ENCODE peak calls at places on chromosomes 13 and 19, in five cellular contexts. R is H1, G is esophagus squamous epithelium, D is A673, C is K562. K is an unnamed sample.

GRCh38 chr13:92967923-92968322 is 258.7 kb upstream of the GPC6 start:
- DNase-seq in R (no peak), G (no peak), D (peak; percentile 42), C (no peak), K (no peak)

GRCh38 chr19:5953680-5954213 is 24.2 kb downstream of the RANBP3 start:
- DNase-seq in R (no peak), G (no peak), D (peak; percentile 21), C (peak; percentile 49), K (no peak)

GRCh38 chr13:113170503-113170902 is 12.1 kb downstream of the PROZ start:
- DNase-seq in R (no peak), G (no peak), D (no peak), C (no peak), K (no peak)

GRCh38 chr19:31385744-31386143 is 36.5 kb upstream of the TSHZ3 start:
- DNase-seq in R (no peak), G (no peak), D (no peak), C (no peak), K (no peak)

GRCh38 chr13:49838989-49839388 is 46.5 kb upstream of the KPNA3 start:
- DNase-seq in R (no peak), G (no peak), D (no peak), C (peak; percentile 38), K (no peak)

GRCh38 chr13:57311009-57311586 is 144.1 kb downstream of the PRR20E start:
- DNase-seq in R (peak; percentile 10), G (no peak), D (no peak), C (no peak), K (no peak)

GRCh38 chr19:3055741-3056453 is 6.4 kb downstream of the TLE5 start:
- DNase-seq in R (no peak), G (no peak), D (no peak), C (no peak), K (no peak)

GRCh38 chr19:13120817-13121216 is 2.8 kb downstream of the NACC1 start:
- DNase-seq in R (no peak), G (no peak), D (peak; percentile 92), C (no peak), K (no peak)

GRCh38 chr19:11137542-11138384 is 17.8 kb downstream of the SPC24 start:
- DNase-seq in R (no peak), G (no peak), D (peak; percentile 98), C (peak; percentile 89), K (peak; percentile 54)

GRCh38 chr13:108609353-108609752 is 20.1 kb upstream of the MYO16 start:
- DNase-seq in R (no peak), G (no peak), D (peak; percentile 41), C (peak; percentile 18), K (no peak)

GRCh38 chr19:516884-517424 is 9.7 kb downstream of the TPGS1 start:
- DNase-seq in R (no peak), G (no peak), D (no peak), C (peak; percentile 66), K (no peak)

GRCh38 chr19:58569191-58569942 is 3.8 kb downstream of the MZF1 start:
- DNase-seq in R (no peak), G (no peak), D (no peak), C (no peak), K (no peak)

GRCh38 chr13:97339019-97339988 is 94.7 kb upstream of the RAP2A start:
- DNase-seq in R (no peak), G (no peak), D (peak; percentile 37), C (peak; percentile 23), K (no peak)

GRCh38 chr13:110576070-110576394 is 14.5 kb upstream of the RAB20 start:
- DNase-seq in R (no peak), G (no peak), D (no peak), C (no peak), K (no peak)

GRCh38 chr19:30565680-30566079 is 193.5 kb downstream of the ZNF536 start:
- DNase-seq in R (no peak), G (no peak), D (no peak), C (no peak), K (no peak)

GRCh38 chr13:42276683-42277082 is 4.7 kb downstream of the AKAP11 start:
- DNase-seq in R (no peak), G (no peak), D (no peak), C (no peak), K (no peak)

GRCh38 chr19:19758164-19758563 is 25.3 kb upstream of the ZNF14 start:
- DNase-seq in R (no peak), G (no peak), D (no peak), C (no peak), K (no peak)

GRCh38 chr13:52070929-52071523 is 46.5 kb downstream of the UTP14C start:
- DNase-seq in R (no peak), G (no peak), D (peak; percentile 25), C (peak; percentile 76), K (peak; percentile 41)

GRCh38 chr19:1748703-1749341 is 4.5 kb upstream of the ONECUT3 start:
- DNase-seq in R (no peak), G (no peak), D (no peak), C (no peak), K (no peak)

GRCh38 chr19:28422791-28423650 is 789.9 kb downstream of the UQCRFS1 start:
- DNase-seq in R (no peak), G (no peak), D (no peak), C (no peak), K (no peak)

GRCh38 chr19:38266981-38267597 is 2.7 kb downstream of the SPINT2 start:
- DNase-seq in R (no peak), G (no peak), D (no peak), C (peak; percentile 57), K (no peak)

GRCh38 chr19:14072535-14073231 is at the start of gene MISP3:
- DNase-seq in R (no peak), G (no peak), D (peak; percentile 54), C (peak; percentile 40), K (no peak)

GRCh38 chr13:71115301-71115700 is 751.7 kb downstream of the DACH1 start:
- DNase-seq in R (no peak), G (no peak), D (no peak), C (no peak), K (no peak)

GRCh38 chr13:73984201-73984600 is 150.0 kb downstream of the KLF12 start:
- DNase-seq in R (no peak), G (no peak), D (no peak), C (no peak), K (no peak)

GRCh38 chr13:76759877-76760276 is 126.3 kb downstream of the KCTD12 start:
- DNase-seq in R (no peak), G (no peak), D (no peak), C (no peak), K (no peak)

GRCh38 chr19:39194832-39195542 is 1.8 kb upstream of the NCCRP1 start:
- DNase-seq in R (no peak), G (no peak), D (peak; percentile 54), C (no peak), K (no peak)

GRCh38 chr13:100633461-100633860 is 41.1 kb downstream of the TMTC4 start:
- DNase-seq in R (no peak), G (no peak), D (no peak), C (no peak), K (no peak)
- H3K4me1 ChIP-seq in R (peaks cover 6% of the 10 kb centered on the region), G (peaks cover 11% of the 10 kb centered on the region), D (peaks cover 9% of the 10 kb centered on the region), C (no peaks in the 10 kb centered on the region), K (no peaks in the 10 kb centered on the region)

DNA sequence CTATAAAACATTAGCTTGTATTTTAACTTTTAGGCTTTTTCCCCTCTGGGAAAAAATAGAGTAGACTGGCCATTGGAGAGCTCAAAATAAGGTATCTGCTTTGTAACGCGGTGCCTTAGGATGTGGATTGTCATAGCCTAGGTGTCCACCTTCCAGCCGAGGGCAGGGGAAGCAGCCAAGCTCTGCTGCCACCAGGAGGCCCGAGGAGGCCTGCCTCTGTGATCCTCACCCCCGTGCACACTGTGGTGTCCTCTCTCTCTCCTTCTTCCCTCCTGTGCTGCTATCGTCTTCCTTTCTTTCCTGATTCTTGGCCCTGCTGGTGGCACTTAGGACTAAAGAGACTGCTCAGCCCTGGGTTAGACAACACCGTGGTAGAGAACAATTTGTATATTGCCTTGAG is 11.3 kb downstream of the HNRNPM start:
- DNase-seq in R (no peak), G (no peak), D (no peak), C (peak; percentile 24), K (no peak)
- H3K4me1 ChIP-seq in R (peaks cover 20% of the 10 kb centered on the region), G (peaks cover 73% of the 10 kb centered on the region), D (peaks cover 37% of the 10 kb centered on the region), C (peaks cover 4% of the 10 kb centered on the region), K (peaks cover 92% of the 10 kb centered on the region)

GRCh38 chr19:17527326-17527725 is 15.9 kb downstream of the PGLS start:
- DNase-seq in R (no peak), G (no peak), D (no peak), C (no peak), K (no peak)
- H3K4me1 ChIP-seq in R (peaks cover 3% of the 10 kb centered on the region), G (peaks cover 7% of the 10 kb centered on the region), D (peaks cover 8% of the 10 kb centered on the region), C (peaks cover 29% of the 10 kb centered on the region), K (peaks cover 25% of the 10 kb centered on the region)

DNA sequence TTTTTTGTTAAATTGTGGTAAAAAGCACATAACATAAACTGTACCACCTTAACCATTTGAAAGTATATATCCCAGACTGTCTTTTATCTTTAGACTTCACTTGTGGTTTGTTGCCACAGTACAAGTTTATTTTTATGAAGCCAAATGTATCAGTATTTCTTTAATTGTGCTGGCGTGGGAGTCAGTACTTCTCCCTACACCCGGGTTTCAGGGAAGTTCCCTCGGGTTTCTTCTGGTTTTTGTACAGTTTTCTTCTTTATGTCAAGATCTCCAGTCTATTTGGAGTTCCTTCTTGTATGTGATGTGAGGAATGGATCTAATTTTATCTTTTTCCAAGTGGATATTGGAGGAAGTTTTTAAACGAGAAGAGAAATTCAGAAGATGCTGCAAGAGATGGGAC is 20.5 kb downstream of the CCDC8 start:
- DNase-seq in R (no peak), G (no peak), D (no peak), C (no peak), K (no peak)
- H3K4me1 ChIP-seq in R (no peaks in the 10 kb centered on the region), G (peaks cover 3% of the 10 kb centered on the region), D (peaks cover 31% of the 10 kb centered on the region), C (peaks cover 23% of the 10 kb centered on the region), K (no peaks in the 10 kb centered on the region)

DNA sequence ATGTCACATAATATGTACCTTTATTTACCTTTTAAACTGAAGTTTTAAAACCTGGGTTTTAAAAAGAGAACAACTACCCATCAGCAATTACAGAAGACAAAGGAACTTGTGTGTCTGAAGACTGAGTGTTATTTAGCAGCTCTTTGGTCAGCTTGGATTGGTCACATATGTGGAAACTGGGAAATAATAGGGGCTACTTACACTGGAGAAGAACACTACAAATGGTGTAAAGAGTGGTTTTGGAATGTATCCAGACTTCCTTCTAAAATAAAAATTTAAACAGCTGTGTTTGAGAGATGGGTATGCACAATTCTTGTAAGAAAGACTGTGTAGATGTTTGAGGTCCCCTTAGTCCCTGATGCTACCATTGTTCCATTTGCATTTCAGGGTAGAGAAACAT is 13.3 kb downstream of the TNFRSF19 start:
- DNase-seq in R (no peak), G (no peak), D (no peak), C (no peak), K (no peak)
- H3K4me1 ChIP-seq in R (no peaks in the 10 kb centered on the region), G (no peaks in the 10 kb centered on the region), D (no peaks in the 10 kb centered on the region), C (peaks cover 15% of the 10 kb centered on the region), K (peaks cover 12% of the 10 kb centered on the region)

DNA sequence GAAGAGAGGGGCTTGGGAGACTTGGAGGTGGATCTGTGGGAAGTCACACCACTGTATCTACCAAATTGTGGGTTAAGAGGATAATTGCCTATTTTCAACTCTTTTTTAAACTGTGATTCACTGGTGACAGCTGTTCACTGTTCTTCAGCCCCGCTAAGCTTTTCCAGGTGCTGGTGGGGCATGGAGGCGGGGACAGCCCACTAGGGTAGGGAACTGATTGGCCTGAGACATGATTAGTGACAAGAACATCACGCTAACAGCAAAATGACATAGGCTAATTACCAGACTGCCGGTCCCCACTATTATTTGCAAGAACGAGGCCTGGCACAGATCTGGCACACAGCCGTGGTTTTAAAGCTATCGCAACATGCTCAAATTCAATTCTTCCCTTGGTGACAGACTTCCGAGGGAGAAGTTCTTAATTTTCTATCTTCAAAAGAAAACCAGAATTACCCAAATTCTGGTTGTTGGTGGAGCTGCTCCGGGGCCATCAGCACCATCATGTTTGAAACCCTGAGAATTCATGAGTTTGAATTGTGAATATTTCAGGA is 18.0 kb downstream of the DOCK9 start:
- DNase-seq in R (no peak), G (no peak), D (peak; percentile 49), C (no peak), K (no peak)
- H3K4me1 ChIP-seq in R (peaks cover 2% of the 10 kb centered on the region), G (peaks cover 22% of the 10 kb centered on the region), D (peaks cover 11% of the 10 kb centered on the region), C (peaks cover 7% of the 10 kb centered on the region), K (no peaks in the 10 kb centered on the region)

K was measured in CD4-positive, alpha-beta memory T cell.